ENCODE peak calls at places on chromosomes 1 and 21, in eight cellular contexts. K is heart left ventricle; P is stromal cell of bone marrow; C is stimulated activated CD4-positive, alpha-beta T cell treated with anti-CD3 and anti-CD28 coated beads, Interleukin-15, amount 100 ng/mL, for 24 hours; W is SK-N-MC; O is GM23248; Q is activated CD4-positive, alpha-beta T cell treated with anti-CD3 and anti-CD28 coated beads, Interleukin-2, amount 50 U/mL, for 48 hours; S is breast epithelium. A is an unnamed sample.

GRCh38 chr1:86436041-86436440 is 12.1 kb downstream of the CLCA2 start:
- DNase-seq in Q (no peak), W (no peak), S (no peak), C (no peak), K (no peak), P (no peak), O (no peak), A (no peak)

GRCh38 chr1:240293706-240294105 is 202.0 kb downstream of the FMN2 start:
- DNase-seq in O (no peak), S (no peak), W (no peak), K (no peak), P (peak), C (no peak), Q (no peak), A (no peak)

GRCh38 chr1:93746423-93746822 is 64.8 kb upstream of the BCAR3 start:
- DNase-seq in Q (no peak), W (no peak), S (no peak), K (no peak), P (no peak), O (no peak), C (no peak), A (no peak)

GRCh38 chr1:182600036-182600713 is 4.0 kb downstream of the RGS16 start:
- DNase-seq in P (no peak), Q (no peak), K (no peak), W (no peak), O (no peak), C (no peak), S (no peak), A (no peak)

GRCh38 chr1:86169625-86170024 is 13.1 kb upstream of the COL24A1 start:
- DNase-seq in S (no peak), P (no peak), Q (no peak), C (no peak), K (no peak), W (no peak), O (peak), A (no peak)

GRCh38 chr1:3771108-3772026 is 1.2 kb upstream of the SMIM1 start:
- DNase-seq in W (no peak), O (peak), C (no peak), S (no peak), P (no peak), Q (no peak), K (no peak), A (no peak)

GRCh38 chr21:38942617-38943245 is 137.0 kb downstream of the ETS2 start:
- DNase-seq in O (no peak), C (no peak), P (no peak), K (no peak), W (no peak), S (no peak), Q (no peak), A (no peak)

GRCh38 chr1:48552420-48552819 is 80.4 kb upstream of the SPATA6 start:
- DNase-seq in S (no peak), C (peak), W (no peak), P (no peak), Q (peak), O (no peak), K (no peak), A (no peak)

GRCh38 chr1:170221031-170221430 is 75.3 kb downstream of the NTMT2 start:
- DNase-seq in C (no peak), W (no peak), O (peak), K (no peak), Q (no peak), S (no peak), P (peak), A (no peak)

GRCh38 chr1:203099760-203100159 is 13.9 kb upstream of the MYOG start:
- DNase-seq in Q (no peak), S (no peak), C (no peak), K (no peak), W (no peak), O (no peak), P (no peak), A (no peak)

GRCh38 chr1:7043729-7044470 is 258.6 kb downstream of the CAMTA1 start:
- DNase-seq in Q (no peak), K (no peak), O (no peak), C (no peak), S (no peak), W (peak), P (no peak), A (no peak)

GRCh38 chr1:151776665-151777062 is 13.4 kb upstream of the MRPL9 start:
- DNase-seq in C (no peak), Q (no peak), O (no peak), P (no peak), W (no peak), K (no peak), S (no peak), A (no peak)

GRCh38 chr1:25819496-25820246 is at the start of gene MTFR1L:
- DNase-seq in C (peak), S (peak), K (peak), P (no peak), Q (peak), W (no peak), O (peak), A (peak)

GRCh38 chr1:217617120-217617519 is 13.8 kb downstream of the GPATCH2 start:
- DNase-seq in Q (no peak), P (no peak), S (no peak), K (no peak), W (no peak), C (no peak), O (no peak), A (no peak)

GRCh38 chr1:208203127-208203847 is 40.9 kb downstream of the PLXNA2 start:
- DNase-seq in K (peak), S (peak), O (peak), W (no peak), P (peak), Q (no peak), C (no peak), A (no peak)

GRCh38 chr1:205346956-205347574 is 9.7 kb downstream of the KLHDC8A start:
- DNase-seq in W (no peak), P (no peak), S (no peak), C (no peak), Q (no peak), K (no peak), O (peak), A (no peak)

GRCh38 chr1:157364612-157365011 is 187.7 kb downstream of the FCRL5 start:
- DNase-seq in K (no peak), O (no peak), Q (no peak), S (no peak), W (no peak), P (no peak), C (no peak), A (no peak)

GRCh38 chr21:43899307-43900077 is 34.5 kb downstream of the AGPAT3 start:
- DNase-seq in S (no peak), C (no peak), W (no peak), P (no peak), Q (no peak), O (no peak), K (no peak), A (no peak)

GRCh38 chr1:193537266-193538003 is 351.0 kb upstream of the B3GALT2 start:
- DNase-seq in O (no peak), K (no peak), C (peak), W (no peak), S (no peak), Q (peak), P (no peak), A (no peak)

GRCh38 chr1:18175530-18176377 is 68.2 kb downstream of the IGSF21 start:
- DNase-seq in S (no peak), K (peak), W (no peak), Q (no peak), O (no peak), C (no peak), P (no peak), A (no peak)

GRCh38 chr1:186605762-186606350 is 74.4 kb downstream of the PTGS2 start:
- DNase-seq in K (no peak), O (peak), S (no peak), W (no peak), Q (peak), C (peak), P (peak), A (no peak)

GRCh38 chr1:109089242-109090015 is 1.1 kb upstream of the TMEM167B start:
- DNase-seq in K (peak), O (peak), P (peak), S (peak), C (peak), W (no peak), Q (peak), A (no peak)

GRCh38 chr1:200938955-200939354 is 44.3 kb downstream of the INAVA start:
- DNase-seq in Q (no peak), W (no peak), C (peak), S (no peak), P (no peak), K (no peak), O (peak), A (no peak)

GRCh38 chr1:182602945-182603645 is 1.1 kb downstream of the RGS16 start:
- DNase-seq in Q (peak), C (peak), S (no peak), K (no peak), W (no peak), P (no peak), O (peak), A (no peak)

GRCh38 chr1:32894681-32895080 is 6.5 kb downstream of the TMEM54 start:
- DNase-seq in P (no peak), K (no peak), S (no peak), O (no peak), W (no peak), C (no peak), Q (no peak), A (no peak)

GRCh38 chr1:207754011-207754410 is 2.2 kb downstream of the CD46 start:
- DNase-seq in O (no peak), W (no peak), P (no peak), Q (no peak), C (no peak), S (no peak), K (no peak), A (no peak)

GRCh38 chr1:224503161-224504118 is 68.8 kb upstream of the WDR26 start:
- DNase-seq in C (peak), K (peak), P (peak), Q (no peak), O (peak), S (peak), W (no peak), A (peak)

GRCh38 chr21:45494851-45495680 is 47.2 kb downstream of the SLC19A1 start:
- DNase-seq in O (no peak), Q (no peak), K (peak), W (no peak), P (no peak), S (no peak), C (no peak), A (no peak)

GRCh38 chr1:221279146-221279545 is 399.9 kb downstream of the HLX start:
- DNase-seq in P (no peak), C (no peak), K (no peak), S (no peak), Q (no peak), O (peak), W (no peak), A (no peak)

GRCh38 chr1:4755301-4756183 is 101.1 kb downstream of the AJAP1 start:
- DNase-seq in Q (no peak), O (peak), P (no peak), C (no peak), S (no peak), K (no peak), W (no peak), A (no peak)